ENCODE peak calls at places on chromosomes 3 and 15, in seven cellular contexts. D, U, A, C, O, P and L are unnamed samples.

GRCh38 chr3:163632677-163633076 is 1445.6 kb downstream of the SI start:
- DNase-seq in D (no peak), U (no peak), A (no peak), C (no peak), O (no peak), P (no peak), L (no peak)

GRCh38 chr3:4292301-4292700 is 10.9 kb upstream of the SETMAR start:
- DNase-seq in D (no peak), U (no peak), A (no peak), C (no peak), O (no peak), P (no peak), L (no peak)

GRCh38 chr3:69204315-69204957 is 82.0 kb upstream of the LMOD3 start:
- DNase-seq in D (no peak), U (no peak), A (no peak), C (no peak), O (no peak), P (no peak), L (no peak)

GRCh38 chr15:76309561-76310330 is 1.5 kb downstream of the ETFA start:
- DNase-seq in D (no peak), U (no peak), A (no peak), C (no peak), O (no peak), P (no peak), L (no peak)

GRCh38 chr3:125151916-125152315 is 60.6 kb downstream of the SLC12A8 start:
- DNase-seq in D (no peak), U (no peak), A (no peak), C (no peak), O (no peak), P (no peak), L (no peak)

GRCh38 chr15:65077981-65078352 is 1.4 kb downstream of the KBTBD13 start:
- DNase-seq in D (peak; percentile 74), U (peak; percentile 12), A (no peak), C (no peak), O (peak; percentile 26), P (no peak), L (no peak)

GRCh38 chr3:50150863-50151686 is 4.0 kb upstream of the SEMA3F start:
- DNase-seq in D (no peak), U (no peak), A (peak; percentile 48), C (no peak), O (no peak), P (no peak), L (no peak)

GRCh38 chr15:91279481-91279880 is 179.4 kb downstream of the SV2B start:
- DNase-seq in D (no peak), U (no peak), A (no peak), C (no peak), O (no peak), P (no peak), L (no peak)

GRCh38 chr3:165339753-165340152 is 143.6 kb upstream of the SLITRK3 start:
- DNase-seq in D (no peak), U (no peak), A (no peak), C (no peak), O (no peak), P (no peak), L (peak; percentile 9)

GRCh38 chr3:74651239-74651638 is 36.8 kb upstream of the CNTN3 start:
- DNase-seq in D (no peak), U (no peak), A (no peak), C (no peak), O (no peak), P (no peak), L (no peak)

GRCh38 chr15:45616901-45617323 is 17.9 kb upstream of the SQOR start:
- DNase-seq in D (no peak), U (no peak), A (no peak), C (no peak), O (no peak), P (no peak), L (no peak)

GRCh38 chr3:197256836-197257444 is 41.5 kb downstream of the DLG1 start:
- DNase-seq in D (peak; percentile 24), U (peak; percentile 34), A (peak; percentile 14), C (peak; percentile 72), O (no peak), P (no peak), L (peak; percentile 10)

GRCh38 chr15:92650966-92651365 is 4.6 kb downstream of the FAM174B start:
- DNase-seq in D (no peak), U (no peak), A (no peak), C (no peak), O (no peak), P (no peak), L (no peak)

GRCh38 chr3:141812586-141812985 is 49.4 kb downstream of the GRK7 start:
- DNase-seq in D (no peak), U (no peak), A (no peak), C (no peak), O (no peak), P (no peak), L (no peak)